ENCODE peak calls at places on chromosomes 13 and 19, in seven cellular contexts. N, J, P, S, T, E and A are unnamed samples.
A peak's percentile ranks its signal among the peaks of the same experiment; 100 is the strongest.

GRCh38 chr19:18848860-18849661 is 17.3 kb downstream of the UPF1 start:
- DNase-seq in N (no peak), J (no peak), S (peak; percentile 46), P (peak; percentile 75), T (no peak), E (no peak), A (no peak)

GRCh38 chr19:18610245-18610555 is 2.5 kb upstream of the TMEM59L start:
- DNase-seq in N (no peak), J (no peak), T (no peak), S (no peak), E (no peak), P (no peak), A (no peak)

GRCh38 chr19:8367327-8368001 is 3.5 kb downstream of the ANGPTL4 start:
- DNase-seq in N (peak; percentile 89), P (peak; percentile 89), S (peak; percentile 71), T (peak; percentile 82), E (peak; percentile 78), J (peak; percentile 90), A (no peak)

GRCh38 chr13:65943711-65944110 is 1286.4 kb downstream of the PCDH9 start:
- DNase-seq in S (no peak), P (no peak), J (no peak), E (no peak), N (no peak), T (no peak), A (no peak)

GRCh38 chr19:57465680-57466381 is 8.9 kb upstream of the VN1R1 start:
- DNase-seq in N (peak; percentile 66), S (no peak), P (no peak), T (no peak), J (no peak), E (no peak), A (no peak)

GRCh38 chr19:6710273-6711077 is 10.0 kb downstream of the C3 start:
- DNase-seq in P (no peak), J (no peak), T (no peak), E (no peak), S (no peak), N (no peak), A (no peak)

GRCh38 chr13:110000534-110001345 is 214.4 kb upstream of the IRS2 start:
- DNase-seq in J (no peak), E (no peak), T (no peak), N (no peak), P (no peak), S (no peak), A (no peak)

GRCh38 chr19:39409886-39410619 is 2.4 kb upstream of the PLEKHG2 start:
- DNase-seq in N (no peak), J (no peak), E (peak; percentile 86), S (no peak), P (peak; percentile 78), T (no peak), A (no peak)

GRCh38 chr19:47306303-47306702 is 3.4 kb upstream of the C5AR1 start:
- DNase-seq in P (no peak), N (no peak), T (no peak), S (no peak), E (no peak), J (no peak), A (no peak)

GRCh38 chr13:25042141-25042540 is 53.8 kb upstream of the PABPC3 start:
- DNase-seq in E (no peak), S (no peak), P (no peak), J (no peak), N (no peak), T (no peak), A (no peak)

GRCh38 chr13:26480246-26480855 is 77.1 kb upstream of the WASF3 start:
- DNase-seq in J (no peak), N (no peak), S (no peak), E (peak; percentile 51), P (no peak), T (no peak), A (no peak)

GRCh38 chr19:4914736-4915501 is 5.6 kb downstream of the UHRF1 start:
- DNase-seq in T (peak; percentile 55), N (peak; percentile 72), S (no peak), E (peak; percentile 81), J (peak; percentile 89), P (peak; percentile 42), A (no peak)

GRCh38 chr19:47613165-47614146 is 4.5 kb downstream of the BICRA start:
- DNase-seq in S (no peak), T (no peak), P (peak; percentile 42), J (no peak), E (no peak), N (peak; percentile 86), A (no peak)

DNA sequence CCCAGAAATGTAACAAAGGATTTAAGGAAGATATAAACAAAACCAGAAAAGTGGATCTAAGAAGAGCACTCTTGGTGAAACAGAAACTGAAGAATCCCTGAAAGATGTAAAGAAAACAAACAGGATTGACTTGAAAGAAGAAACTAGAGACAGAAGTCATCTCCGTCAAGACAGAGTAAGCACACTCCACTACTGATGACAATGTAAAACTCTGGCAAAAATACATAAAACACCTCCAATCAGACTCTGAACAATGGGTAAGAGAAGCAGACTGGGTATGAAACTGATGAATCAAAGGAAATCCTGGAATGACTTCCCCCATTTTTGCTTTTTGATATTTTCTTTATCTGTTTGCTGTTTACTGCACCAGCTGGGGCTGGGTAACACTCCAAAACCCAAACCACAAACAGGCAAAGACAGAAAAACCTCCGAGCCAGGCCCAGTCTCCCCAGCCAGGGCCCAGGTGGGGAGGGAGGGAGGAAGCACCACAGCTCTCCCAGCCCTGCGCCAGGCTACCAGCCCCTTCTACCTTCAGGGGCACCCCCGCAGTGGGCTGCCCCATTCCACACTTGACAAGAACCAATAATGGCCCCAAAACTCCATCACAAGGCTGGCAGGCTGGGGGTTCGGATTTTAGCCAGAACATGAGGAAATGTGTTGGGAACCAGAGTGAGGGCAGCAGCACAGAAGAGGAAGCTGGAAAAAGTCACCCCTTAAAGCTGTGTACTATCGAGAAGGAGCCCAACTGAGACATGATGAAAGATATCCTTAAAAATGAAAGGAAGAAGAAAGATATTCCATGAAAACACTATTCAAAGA is 13.3 kb downstream of the TUBGCP3 start:
- DNase-seq in E (no peak), J (no peak), T (no peak), S (no peak), N (no peak), P (no peak), A (no peak)
- H3K4me3 ChIP-seq in E (no peak overlapping the region), J (no peak overlapping the region), T (no peak overlapping the region), S (no peak overlapping the region), N (no peak overlapping the region), P (no peak overlapping the region), A (no peak overlapping the region)

GRCh38 chr13:43154839-43155238 is 131.5 kb downstream of the DNAJC15 start:
- DNase-seq in P (no peak), N (no peak), E (no peak), T (no peak), J (no peak), S (no peak), A (no peak)

GRCh38 chr13:43156916-43157315 is 133.5 kb downstream of the DNAJC15 start:
- DNase-seq in J (no peak), S (no peak), E (no peak), T (no peak), N (no peak), P (no peak), A (no peak)

GRCh38 chr13:43154083-43154739 is 130.8 kb downstream of the DNAJC15 start:
- DNase-seq in E (no peak), S (no peak), N (no peak), P (no peak), T (no peak), J (no peak), A (no peak)

GRCh38 chr13:43157796-43158195 is 134.4 kb downstream of the DNAJC15 start:
- DNase-seq in N (no peak), E (no peak), T (no peak), S (no peak), J (no peak), P (no peak), A (no peak)

GRCh38 chr13:43153436-43154082 is 130.2 kb downstream of the DNAJC15 start:
- DNase-seq in E (no peak), J (peak; percentile 70), P (no peak), S (no peak), T (peak; percentile 89), N (no peak), A (peak; percentile 35)
- H3K4me3 ChIP-seq in E (no peak overlapping the region), J (no peak overlapping the region), P (no peak overlapping the region), S (no peak overlapping the region), T (no peak overlapping the region), N (no peak overlapping the region), A (no peak overlapping the region)

GRCh38 chr19:43490759-43491158 is 13.8 kb downstream of the PHLDB3 start:
- DNase-seq in S (no peak), N (no peak), P (no peak), J (no peak), E (no peak), T (no peak), A (no peak)

GRCh38 chr19:43486412-43486811 is 18.1 kb downstream of the PHLDB3 start:
- DNase-seq in P (no peak), T (no peak), J (no peak), S (no peak), N (no peak), E (no peak), A (no peak)

GRCh38 chr19:43489310-43489709 is 15.2 kb downstream of the PHLDB3 start:
- DNase-seq in T (no peak), S (no peak), P (no peak), J (no peak), E (no peak), N (no peak), A (no peak)

GRCh38 chr19:43489979-43490599 is 14.5 kb downstream of the PHLDB3 start:
- DNase-seq in N (no peak), E (no peak), P (no peak), S (no peak), J (no peak), T (no peak), A (no peak)

GRCh38 chr19:43488179-43488578 is 16.4 kb downstream of the PHLDB3 start:
- DNase-seq in P (peak; percentile 63), J (no peak), E (no peak), S (no peak), N (no peak), T (no peak), A (no peak)
- H3K4me3 ChIP-seq in P (no peak overlapping the region), J (no peak overlapping the region), E (no peak overlapping the region), S (no peak overlapping the region), N (no peak overlapping the region), T (no peak overlapping the region), A (no peak overlapping the region)

DNA sequence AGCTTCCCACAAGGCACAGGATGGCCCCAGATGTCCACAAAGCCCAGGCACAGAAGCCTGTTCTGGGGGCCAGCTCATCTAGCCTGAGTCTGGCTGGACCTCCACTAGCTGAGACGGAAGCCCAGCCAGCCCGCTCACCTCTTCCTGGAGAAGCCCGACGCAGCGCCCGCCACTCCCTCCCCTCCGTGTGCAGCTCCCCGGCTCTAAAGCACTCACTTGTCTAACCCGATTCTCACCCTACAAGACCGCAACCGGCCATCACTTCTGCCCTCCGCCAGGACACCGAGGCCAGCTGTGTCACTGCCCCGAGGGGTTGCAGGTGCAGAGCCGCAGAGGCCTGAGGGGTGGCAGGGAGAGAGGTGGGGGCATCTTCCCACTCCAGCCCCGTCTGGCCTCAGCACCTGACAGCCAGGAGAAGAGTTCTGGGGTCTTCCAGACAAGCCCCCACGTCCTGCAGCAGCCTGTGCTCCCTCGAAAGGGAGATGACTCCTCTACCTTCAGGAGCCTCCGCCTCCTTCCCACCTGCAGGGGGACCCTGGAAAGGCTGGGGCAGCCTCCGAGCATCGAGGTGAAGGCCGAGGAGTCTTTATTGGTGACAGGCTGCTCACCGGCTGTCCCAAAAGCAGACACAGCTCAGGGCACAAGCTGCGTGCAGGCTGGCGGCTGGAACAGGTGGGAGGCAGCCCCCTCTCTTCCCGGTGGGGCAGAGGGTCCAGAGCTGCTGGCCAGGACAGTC is 5.9 kb upstream of the DIRAS1 start:
- DNase-seq in N (no peak), P (no peak), E (no peak), T (no peak), S (no peak), J (no peak), A (no peak)
- H3K4me3 ChIP-seq in N (no peak overlapping the region), P (no peak overlapping the region), E (no peak overlapping the region), T (no peak overlapping the region), S (no peak overlapping the region), J (no peak overlapping the region), A (no peak overlapping the region)